ENCODE peak calls at places on chromosomes 4 and X, in six cellular contexts. One of them, this sample, is unnamed. For H3K4me1, the result is how much of the 10 kb centered on the place peaks cover.

GRCh38 chr4:6362896-6363295 is 93.2 kb downstream of the WFS1 start:
- DNase-seq in A549: no peak
- DNase-seq in breast epithelium: no peak
- DNase-seq in GM23338: peak
- DNase-seq in heart right ventricle: peak
- DNase-seq in tibial nerve: no peak
- DNase-seq in this sample: no peak

GRCh38 chr4:19382993-19383392 is 868.7 kb upstream of the SLIT2 start:
- DNase-seq in breast epithelium: no peak
- DNase-seq in GM23338: no peak
- DNase-seq in heart right ventricle: no peak
- DNase-seq in tibial nerve: no peak
- DNase-seq in A549: no peak
- DNase-seq in this sample: no peak

GRCh38 chrX:13937370-13938052 is 92.2 kb downstream of the GEMIN8 start:
- DNase-seq in heart right ventricle: no peak
- DNase-seq in A549: no peak
- DNase-seq in tibial nerve: no peak
- DNase-seq in breast epithelium: no peak
- DNase-seq in GM23338: no peak
- DNase-seq in this sample: no peak

GRCh38 chr4:3346146-3346545 is 53.3 kb downstream of the RGS12 start:
- DNase-seq in A549: peak
- DNase-seq in tibial nerve: peak
- DNase-seq in heart right ventricle: no peak
- DNase-seq in breast epithelium: no peak
- DNase-seq in GM23338: peak
- DNase-seq in this sample: no peak

GRCh38 chr4:88341227-88342192 is 37.1 kb upstream of the HERC6 start:
- DNase-seq in heart right ventricle: no peak
- DNase-seq in tibial nerve: no peak
- DNase-seq in GM23338: no peak
- DNase-seq in A549: peak
- DNase-seq in breast epithelium: no peak
- DNase-seq in this sample: no peak

GRCh38 chr4:81085291-81085690 is 54.8 kb downstream of the BMP3 start:
- DNase-seq in tibial nerve: no peak
- DNase-seq in breast epithelium: no peak
- DNase-seq in GM23338: no peak
- DNase-seq in A549: no peak
- DNase-seq in heart right ventricle: no peak
- DNase-seq in this sample: no peak

GRCh38 chrX:140433582-140433981 is 71.3 kb downstream of the SOX3 start:
- DNase-seq in tibial nerve: no peak
- DNase-seq in A549: no peak
- DNase-seq in heart right ventricle: no peak
- DNase-seq in breast epithelium: no peak
- DNase-seq in GM23338: no peak
- DNase-seq in this sample: no peak

GRCh38 chrX:12702509-12703091 is 88.6 kb upstream of the PRPS2 start:
- DNase-seq in tibial nerve: no peak
- DNase-seq in breast epithelium: no peak
- DNase-seq in A549: peak
- DNase-seq in heart right ventricle: no peak
- DNase-seq in GM23338: peak
- DNase-seq in this sample: no peak

GRCh38 chr4:6054162-6054922 is 36.1 kb upstream of the C4orf50 start:
- DNase-seq in heart right ventricle: no peak
- DNase-seq in tibial nerve: no peak
- DNase-seq in breast epithelium: no peak
- DNase-seq in GM23338: no peak
- DNase-seq in A549: no peak
- DNase-seq in this sample: no peak

GRCh38 chr4:999863-1000425 is 6.7 kb upstream of the SLC26A1 start:
- DNase-seq in heart right ventricle: no peak
- DNase-seq in GM23338: no peak
- DNase-seq in A549: no peak
- DNase-seq in tibial nerve: no peak
- DNase-seq in breast epithelium: no peak
- DNase-seq in this sample: no peak

GRCh38 chr4:37279894-37280592 is 35.5 kb downstream of the NWD2 start:
- DNase-seq in tibial nerve: no peak
- DNase-seq in heart right ventricle: no peak
- DNase-seq in A549: no peak
- DNase-seq in breast epithelium: no peak
- DNase-seq in GM23338: no peak
- DNase-seq in this sample: no peak

GRCh38 chrX:104566921-104567501 is 1.0 kb downstream of the IL1RAPL2 start:
- DNase-seq in heart right ventricle: no peak
- DNase-seq in breast epithelium: no peak
- DNase-seq in GM23338: peak
- DNase-seq in tibial nerve: no peak
- DNase-seq in A549: no peak
- DNase-seq in this sample: no peak

GRCh38 chr4:169252339-169253086 is 18.2 kb downstream of the SH3RF1 start:
- DNase-seq in GM23338: no peak
- DNase-seq in A549: no peak
- DNase-seq in heart right ventricle: no peak
- DNase-seq in tibial nerve: no peak
- DNase-seq in breast epithelium: no peak
- DNase-seq in this sample: no peak

GRCh38 chr4:101125045-101125713 is 222.1 kb downstream of the PPP3CA start:
- DNase-seq in GM23338: no peak
- DNase-seq in breast epithelium: no peak
- DNase-seq in A549: no peak
- DNase-seq in heart right ventricle: no peak
- DNase-seq in tibial nerve: no peak
- DNase-seq in this sample: no peak

GRCh38 chrX:17654116-17654515 is 83.2 kb upstream of the SCML1 start:
- DNase-seq in heart right ventricle: no peak
- DNase-seq in breast epithelium: no peak
- DNase-seq in A549: no peak
- DNase-seq in GM23338: no peak
- DNase-seq in tibial nerve: no peak
- DNase-seq in this sample: no peak

GRCh38 chr4:165294907-165295306 is 32.6 kb upstream of the MSMO1 start:
- DNase-seq in tibial nerve: no peak
- DNase-seq in breast epithelium: no peak
- DNase-seq in GM23338: peak
- DNase-seq in heart right ventricle: no peak
- DNase-seq in A549: no peak
- DNase-seq in this sample: no peak

GRCh38 chr4:145066063-145066501 is 31.9 kb downstream of the ANAPC10 start:
- DNase-seq in breast epithelium: no peak
- DNase-seq in A549: peak
- DNase-seq in GM23338: peak
- DNase-seq in heart right ventricle: no peak
- DNase-seq in tibial nerve: no peak
- DNase-seq in this sample: no peak

GRCh38 chr4:30753316-30753715 is 33.1 kb downstream of the PCDH7 start:
- DNase-seq in tibial nerve: no peak
- DNase-seq in GM23338: no peak
- DNase-seq in heart right ventricle: no peak
- DNase-seq in breast epithelium: no peak
- DNase-seq in A549: no peak
- DNase-seq in this sample: no peak

GRCh38 chr4:168748807-168749206 is 252.0 kb downstream of the PALLD start:
- DNase-seq in breast epithelium: no peak
- DNase-seq in tibial nerve: no peak
- DNase-seq in A549: no peak
- DNase-seq in GM23338: no peak
- DNase-seq in heart right ventricle: no peak
- DNase-seq in this sample: no peak

GRCh38 chr4:145760961-145761929 is 81.3 kb downstream of the C4orf51 start:
- DNase-seq in tibial nerve: no peak
- DNase-seq in A549: no peak
- DNase-seq in GM23338: no peak
- DNase-seq in heart right ventricle: peak
- DNase-seq in breast epithelium: no peak
- DNase-seq in this sample: no peak

GRCh38 chr4:147984065-147984777 is 252.3 kb downstream of the ARHGAP10 start:
- DNase-seq in breast epithelium: no peak
- DNase-seq in GM23338: peak
- DNase-seq in tibial nerve: no peak
- DNase-seq in heart right ventricle: no peak
- DNase-seq in A549: peak
- DNase-seq in this sample: no peak

GRCh38 chr4:113958766-113959540 is 20.5 kb downstream of the ARSJ start:
- DNase-seq in GM23338: no peak
- DNase-seq in tibial nerve: no peak
- DNase-seq in heart right ventricle: no peak
- DNase-seq in A549: peak
- DNase-seq in breast epithelium: no peak
- DNase-seq in this sample: no peak

GRCh38 chr4:11427201-11427996 is 1.3 kb downstream of the HS3ST1 start:
- DNase-seq in GM23338: peak
- DNase-seq in breast epithelium: no peak
- DNase-seq in A549: no peak
- DNase-seq in heart right ventricle: peak
- DNase-seq in tibial nerve: no peak
- DNase-seq in this sample: no peak
- H3K4me3 ChIP-seq in GM23338: peak
- H3K4me3 ChIP-seq in breast epithelium: peak
- H3K4me3 ChIP-seq in A549: no peak
- H3K4me3 ChIP-seq in heart right ventricle: peak
- H3K4me3 ChIP-seq in tibial nerve: peak
- H3K4me3 ChIP-seq in this sample: peak

GRCh38 chrX:19698691-19699090 is 183.4 kb upstream of the MAP3K15 start:
- DNase-seq in tibial nerve: no peak
- DNase-seq in breast epithelium: no peak
- DNase-seq in A549: no peak
- DNase-seq in heart right ventricle: no peak
- DNase-seq in GM23338: no peak
- DNase-seq in this sample: no peak

GRCh38 chrX:19697416-19697815 is 182.1 kb upstream of the MAP3K15 start:
- DNase-seq in tibial nerve: no peak
- DNase-seq in GM23338: no peak
- DNase-seq in A549: peak
- DNase-seq in breast epithelium: no peak
- DNase-seq in heart right ventricle: no peak
- DNase-seq in this sample: no peak

GRCh38 chrX:19699151-19699550 is 183.8 kb upstream of the MAP3K15 start:
- DNase-seq in A549: no peak
- DNase-seq in breast epithelium: no peak
- DNase-seq in tibial nerve: no peak
- DNase-seq in GM23338: no peak
- DNase-seq in heart right ventricle: no peak
- DNase-seq in this sample: no peak

GRCh38 chrX:19695884-19696283 is 180.6 kb upstream of the MAP3K15 start:
- DNase-seq in breast epithelium: no peak
- DNase-seq in tibial nerve: no peak
- DNase-seq in heart right ventricle: no peak
- DNase-seq in GM23338: no peak
- DNase-seq in A549: no peak
- DNase-seq in this sample: no peak

DNA sequence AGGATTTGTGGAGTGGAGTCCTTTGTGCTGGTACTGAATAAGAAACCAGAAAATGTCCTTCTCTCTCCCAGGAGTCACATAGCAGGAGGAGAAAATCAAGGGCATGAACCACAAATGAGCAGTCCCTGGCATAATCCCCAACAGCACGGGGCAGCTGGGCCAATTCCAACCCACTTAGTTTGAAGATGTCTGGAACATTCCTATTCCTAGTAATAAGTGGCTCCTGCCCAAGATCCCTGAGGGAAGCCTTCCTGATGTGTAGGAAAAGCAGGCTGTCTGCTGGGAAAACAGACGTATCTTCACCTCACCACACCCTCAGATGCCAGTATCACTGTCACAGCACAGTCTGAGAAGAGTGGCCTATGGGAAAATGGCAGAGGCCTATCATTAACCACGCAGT is 182.8 kb upstream of the MAP3K15 start:
- DNase-seq in heart right ventricle: peak
- DNase-seq in breast epithelium: no peak
- DNase-seq in A549: peak
- DNase-seq in tibial nerve: no peak
- DNase-seq in GM23338: no peak
- DNase-seq in this sample: no peak
- H3K27ac ChIP-seq in heart right ventricle: no peak
- H3K27ac ChIP-seq in breast epithelium: no peak
- H3K27ac ChIP-seq in A549: peak
- H3K27ac ChIP-seq in tibial nerve: no peak
- H3K27ac ChIP-seq in GM23338: no peak
- H3K27ac ChIP-seq in this sample: no peak

GRCh38 chr4:46274717-46275116 is 115.2 kb downstream of the GABRA2 start:
- DNase-seq in GM23338: peak
- DNase-seq in breast epithelium: no peak
- DNase-seq in heart right ventricle: no peak
- DNase-seq in A549: no peak
- DNase-seq in tibial nerve: no peak
- DNase-seq in this sample: no peak

GRCh38 chr4:46277165-46277951 is 112.6 kb downstream of the GABRA2 start:
- DNase-seq in heart right ventricle: no peak
- DNase-seq in GM23338: no peak
- DNase-seq in A549: no peak
- DNase-seq in tibial nerve: no peak
- DNase-seq in breast epithelium: no peak
- DNase-seq in this sample: no peak
- H3K4me1 ChIP-seq in heart right ventricle: under half
- H3K4me1 ChIP-seq in GM23338: under half
- H3K4me1 ChIP-seq in A549: under half
- H3K4me1 ChIP-seq in tibial nerve: under half
- H3K4me1 ChIP-seq in breast epithelium: under half
- H3K4me1 ChIP-seq in this sample: under half

GRCh38 chr4:60868232-60868960 is 331.7 kb upstream of the ADGRL3 start:
- DNase-seq in breast epithelium: no peak
- DNase-seq in GM23338: no peak
- DNase-seq in A549: no peak
- DNase-seq in tibial nerve: no peak
- DNase-seq in heart right ventricle: no peak
- DNase-seq in this sample: no peak
- H3K4me3 ChIP-seq in breast epithelium: no peak
- H3K4me3 ChIP-seq in GM23338: no peak
- H3K4me3 ChIP-seq in A549: no peak
- H3K4me3 ChIP-seq in tibial nerve: no peak
- H3K4me3 ChIP-seq in heart right ventricle: no peak
- H3K4me3 ChIP-seq in this sample: no peak

DNA sequence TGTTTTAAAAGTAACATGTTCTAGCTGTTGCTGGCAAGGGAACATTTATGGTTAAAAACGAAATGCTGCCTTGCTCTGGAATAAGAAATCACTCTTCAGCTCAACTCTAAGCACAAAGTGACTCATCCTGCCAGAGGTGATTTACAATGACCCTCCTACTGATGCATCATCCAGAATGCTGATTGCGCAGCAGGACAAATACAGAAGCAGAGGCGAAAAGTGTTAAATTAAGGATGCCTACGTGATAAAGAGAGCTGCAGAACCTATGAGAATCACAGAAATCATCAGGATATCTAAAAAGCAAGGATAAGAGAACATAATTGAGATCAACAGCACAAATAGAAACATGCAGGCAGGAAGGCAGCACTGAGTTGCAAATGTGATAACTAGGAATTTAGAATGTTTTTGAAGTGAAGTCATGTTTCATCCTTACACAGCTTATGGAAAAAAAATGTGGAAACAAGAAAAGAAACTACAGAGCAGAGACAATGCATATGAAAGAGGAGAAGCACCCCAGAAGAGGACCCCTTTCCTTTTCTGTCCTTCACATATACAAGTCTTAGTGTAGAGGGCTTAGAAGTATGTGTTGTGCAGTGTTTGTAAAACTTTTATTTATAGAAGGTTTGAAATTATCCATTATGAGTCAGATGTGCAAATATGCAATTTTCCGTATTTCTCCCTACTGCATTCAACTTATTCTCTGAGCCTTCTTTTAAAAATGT is 188.4 kb downstream of the SLC7A11 start:
- DNase-seq in tibial nerve: no peak
- DNase-seq in A549: peak
- DNase-seq in heart right ventricle: no peak
- DNase-seq in GM23338: no peak
- DNase-seq in breast epithelium: no peak
- DNase-seq in this sample: no peak
- H3K27ac ChIP-seq in tibial nerve: no peak
- H3K27ac ChIP-seq in A549: peak
- H3K27ac ChIP-seq in heart right ventricle: no peak
- H3K27ac ChIP-seq in GM23338: no peak
- H3K27ac ChIP-seq in breast epithelium: peak
- H3K27ac ChIP-seq in this sample: no peak